ENCODE peak calls at places on chromosomes 12 and 14, in five cellular contexts. K is A549, C is ovary, L is K562, A is suprapubic skin. N is an unnamed sample.

GRCh38 chr14:58307597-58308316 is 9.4 kb downstream of the ARID4A start:
- DNase-seq in C (no peak), A (no peak), L (no peak), K (no peak), N (no peak)

GRCh38 chr14:94320243-94320642 is 2.9 kb downstream of the SERPINA6 start:
- DNase-seq in L (no peak), A (no peak), C (no peak), K (no peak), N (no peak)

GRCh38 chr14:61560323-61560722 is 135.0 kb upstream of the HIF1A start:
- DNase-seq in K (no peak), A (no peak), L (no peak), C (no peak), N (no peak)

GRCh38 chr12:28795306-28795705 is 353.8 kb upstream of the FAR2 start:
- DNase-seq in A (no peak), L (no peak), K (no peak), C (no peak), N (no peak)

GRCh38 chr12:121537814-121538698 is 42.8 kb downstream of the KDM2B start:
- DNase-seq in C (peak; percentile 34), L (no peak), K (no peak), A (no peak), N (no peak)

GRCh38 chr12:122866950-122867607 is 28.8 kb downstream of the VPS37B start:
- DNase-seq in K (no peak), L (no peak), A (peak; percentile 75), C (no peak), N (no peak)

GRCh38 chr14:104320611-104321086 is 182.3 kb downstream of the KIF26A start:
- DNase-seq in A (peak; percentile 59), C (no peak), L (no peak), K (no peak), N (no peak)

GRCh38 chr14:91127411-91127810 is 13.5 kb downstream of the DGLUCY start:
- DNase-seq in L (no peak), A (peak; percentile 89), C (no peak), K (no peak), N (no peak)

GRCh38 chr12:78194448-78194847 is 363.8 kb downstream of the NAV3 start:
- DNase-seq in C (no peak), A (no peak), K (no peak), L (no peak), N (no peak)

GRCh38 chr12:7859552-7859951 is 13.2 kb downstream of the SLC2A14 start:
- DNase-seq in K (no peak), L (no peak), C (no peak), A (no peak), N (no peak)

GRCh38 chr12:132593521-132593920 is 16.9 kb downstream of the LRCOL1 start:
- DNase-seq in K (no peak), A (no peak), C (no peak), L (no peak), N (no peak)

GRCh38 chr12:98635657-98636323 is 8.8 kb downstream of the IKBIP start:
- DNase-seq in L (no peak), A (no peak), K (peak; percentile 20), C (no peak), N (no peak)

GRCh38 chr14:90308561-90308960 is 23.2 kb downstream of the NRDE2 start:
- DNase-seq in K (no peak), A (no peak), L (no peak), C (no peak), N (no peak)

GRCh38 chr14:52551696-52552062 is 626 bp downstream of the TXNDC16 start:
- DNase-seq in K (no peak), L (no peak), A (no peak), C (no peak), N (peak; percentile 18)

GRCh38 chr14:52553671-52554575 is 1.3 kb downstream of the GPR137C start:
- DNase-seq in L (peak; percentile 35), C (peak; percentile 92), A (peak; percentile 91), K (no peak), N (peak; percentile 68)

GRCh38 chr14:52553002-52553670 is 500 bp downstream of the GPR137C start:
- DNase-seq in C (peak; percentile 40), L (peak; percentile 61), A (peak; percentile 81), K (no peak), N (no peak)

GRCh38 chr14:52551205-52551604 is 1.1 kb downstream of the TXNDC16 start:
- DNase-seq in C (no peak), L (no peak), A (no peak), K (no peak), N (no peak)

GRCh38 chr14:52552063-52552988 is at the start of the genes GPR137C and TXNDC16:
- DNase-seq in L (peak; percentile 91), C (peak; percentile 100), A (peak; percentile 100), K (peak; percentile 97), N (peak; percentile 100)
- TF ChIP-seq EP300 in L (no peak), C (no peak), A (no peak), K (no peak), N (peak; percentile 79)

GRCh38 chr14:30191639-30192279 is 264.1 kb upstream of the PRKD1 start:
- DNase-seq in C (no peak), A (no peak), K (no peak), L (no peak), N (no peak)
- H3K9me3 ChIP-seq in C (no peaks in the 10 kb centered on the region), A (no peaks in the 10 kb centered on the region), K (no peaks in the 10 kb centered on the region), L (no peaks in the 10 kb centered on the region), N (no peaks in the 10 kb centered on the region)

GRCh38 chr14:99566390-99567354 is 37.3 kb downstream of the CCDC85C start:
- DNase-seq in A (no peak), L (no peak), K (no peak), C (no peak), N (no peak)
- TF ChIP-seq EP300 in A (no peak), L (no peak), K (no peak), C (no peak), N (no peak)

DNA sequence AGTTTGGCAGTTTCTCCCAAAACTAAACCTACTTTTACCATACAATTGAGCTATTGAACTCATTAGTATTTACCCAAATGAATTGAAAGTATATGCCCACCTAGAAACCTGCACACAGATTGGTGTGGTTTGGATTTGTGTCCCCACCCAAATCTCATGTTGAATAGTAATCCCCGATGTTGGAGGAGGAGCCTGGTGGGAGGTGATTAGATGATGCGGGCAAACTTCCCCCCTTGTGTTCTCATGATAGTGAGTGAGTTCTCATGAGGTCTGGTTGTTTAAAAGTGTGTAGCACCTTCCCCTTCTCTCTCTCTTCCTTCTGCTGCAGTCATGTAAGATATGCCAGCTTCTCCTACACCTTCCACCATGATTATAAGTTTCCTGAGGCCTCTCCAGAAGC is 4.0 kb upstream of the KRT6C start:
- DNase-seq in L (no peak), C (no peak), K (no peak), A (no peak), N (no peak)
- H3K9me3 ChIP-seq in L (no peaks in the 10 kb centered on the region), C (no peaks in the 10 kb centered on the region), K (no peaks in the 10 kb centered on the region), A (no peaks in the 10 kb centered on the region), N (no peaks in the 10 kb centered on the region)